ENCODE peak calls at places on chromosomes 2 and 18, in four cellular contexts. A is heart right ventricle; S is esophagus squamous epithelium; T is CD4-positive, CD25-positive, alpha-beta regulatory T cell. D is an unnamed sample.

GRCh38 chr2:166593403-166593802 is 99.4 kb upstream of the SCN7A start:
- DNase-seq in A (no peak), S (no peak), T (no peak), D (peak; percentile 6)

GRCh38 chr18:60549338-60549960 is 176.9 kb upstream of the MC4R start:
- DNase-seq in A (no peak), S (no peak), T (no peak), D (peak; percentile 29)

GRCh38 chr2:212537311-212538155 is 1.1 kb downstream of the ERBB4 start:
- DNase-seq in A (peak; percentile 44), S (no peak), T (no peak), D (no peak)

GRCh38 chr18:62710417-62710816 is 4.9 kb upstream of the PHLPP1 start:
- DNase-seq in A (no peak), S (no peak), T (no peak), D (no peak)

GRCh38 chr2:80621661-80622060 is 317.1 kb upstream of the LRRTM1 start:
- DNase-seq in A (no peak), S (no peak), T (no peak), D (no peak)

GRCh38 chr2:161905389-161906046 is 168.5 kb downstream of the DPP4 start:
- DNase-seq in A (no peak), S (no peak), T (no peak), D (peak; percentile 5)

GRCh38 chr2:72118386-72118785 is 29.3 kb downstream of the CYP26B1 start:
- DNase-seq in A (no peak), S (no peak), T (no peak), D (no peak)

GRCh38 chr2:160063266-160063665 is 851 bp upstream of the PLA2R1 start:
- DNase-seq in A (no peak), S (no peak), T (no peak), D (no peak)

GRCh38 chr2:174062934-174063333 is 97.8 kb upstream of the SP3 start:
- DNase-seq in A (no peak), S (no peak), T (no peak), D (no peak)

GRCh38 chr2:108982259-108982679 is 6.8 kb downstream of the EDAR start:
- DNase-seq in A (no peak), S (no peak), T (no peak), D (no peak)

GRCh38 chr18:77528877-77529276 is 279.2 kb downstream of the GALR1 start:
- DNase-seq in A (no peak), S (no peak), T (no peak), D (no peak)

GRCh38 chr2:10659898-10660568 is 29.7 kb downstream of the NOL10 start:
- DNase-seq in A (peak; percentile 37), S (no peak), T (no peak), D (no peak)

GRCh38 chr18:29181151-29181901 is 1004.4 kb upstream of the CDH2 start:
- DNase-seq in A (no peak), S (no peak), T (no peak), D (no peak)

GRCh38 chr2:127053731-127054603 is 53.0 kb downstream of the BIN1 start:
- DNase-seq in A (peak; percentile 13), S (no peak), T (no peak), D (no peak)

GRCh38 chr2:135962401-135963138 is 22.9 kb downstream of the DARS1 start:
- DNase-seq in A (no peak), S (no peak), T (no peak), D (no peak)

GRCh38 chr2:72137498-72138010 is 10.1 kb downstream of the CYP26B1 start:
- DNase-seq in A (peak; percentile 75), S (no peak), T (no peak), D (no peak)

GRCh38 chr2:4753721-4754120 is 938.5 kb upstream of the SOX11 start:
- DNase-seq in A (no peak), S (no peak), T (no peak), D (no peak)

GRCh38 chr2:234137400-234138014 is 87.0 kb downstream of the SPP2 start:
- DNase-seq in A (no peak), S (no peak), T (no peak), D (peak; percentile 75)

GRCh38 chr2:38409904-38410167 is 32.8 kb upstream of the ATL2 start:
- DNase-seq in A (no peak), S (no peak), T (no peak), D (no peak)
- H3K27ac ChIP-seq in A (no peak overlapping the region), S (no peak overlapping the region), T (no peak overlapping the region), D (no peak overlapping the region)

DNA sequence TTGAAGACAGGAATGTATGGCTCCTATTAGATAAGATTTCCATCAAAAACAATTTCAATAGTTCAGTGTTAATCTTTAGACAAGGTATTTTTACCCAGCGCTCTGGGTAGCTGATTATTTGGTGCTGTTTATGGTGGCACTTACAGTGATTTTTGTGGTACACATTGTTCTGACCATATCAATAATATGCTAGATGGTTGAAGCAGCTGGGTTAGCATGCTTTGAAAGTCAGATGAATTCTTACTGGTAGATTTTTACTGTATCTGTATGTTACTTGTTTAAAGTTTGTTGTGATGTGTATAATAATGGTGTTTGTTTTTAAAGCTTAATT is 6.3 kb downstream of the SOCS6 start:
- DNase-seq in A (no peak), S (no peak), T (no peak), D (no peak)
- H3K27ac ChIP-seq in A (no peak overlapping the region), S (no peak overlapping the region), T (no peak overlapping the region), D (no peak overlapping the region)

GRCh38 chr2:46999857-47000678 is 84.5 kb upstream of the MCFD2 start:
- DNase-seq in A (no peak), S (no peak), T (no peak), D (no peak)
- H3K27ac ChIP-seq in A (peak overlapping the region; percentile 57), S (peak overlapping the region; percentile 70), T (no peak overlapping the region), D (no peak overlapping the region)

DNA sequence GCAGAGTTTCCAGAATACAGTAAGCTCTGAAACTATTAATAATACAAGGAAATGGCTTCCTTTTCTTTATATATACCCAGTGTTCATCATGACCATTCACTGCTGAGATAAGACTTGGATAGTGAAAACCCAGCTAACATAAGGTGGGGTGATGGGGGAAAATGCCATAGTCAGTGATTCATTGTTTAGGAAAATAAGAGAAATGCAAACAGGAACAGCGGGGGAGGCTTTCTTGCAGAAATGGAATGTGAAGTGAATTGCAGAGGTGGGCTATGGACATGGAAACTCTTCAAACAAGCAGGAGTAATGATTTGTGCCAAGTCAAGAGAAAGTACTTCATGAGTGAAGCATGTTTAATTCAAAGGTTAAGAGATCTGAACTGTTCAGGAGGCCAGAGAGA is 519.4 kb downstream of the TDRD15 start:
- DNase-seq in A (no peak), S (no peak), T (no peak), D (no peak)
- H3K27ac ChIP-seq in A (no peak overlapping the region), S (no peak overlapping the region), T (no peak overlapping the region), D (no peak overlapping the region)

GRCh38 chr2:88608184-88608583 is 19.1 kb downstream of the EIF2AK3 start:
- DNase-seq in A (no peak), S (no peak), T (no peak), D (no peak)
- H3K27ac ChIP-seq in A (no peak overlapping the region), S (no peak overlapping the region), T (no peak overlapping the region), D (peak overlapping the region; percentile 95)

D was measured in epithelial cell of prostate.